ENCODE peak calls at places on chromosomes 3 and 15, in ten cellular contexts. M is activated naive CD4-positive, alpha-beta T cell treated with Interleukin-2 at 50 U/mL for 16 hours; W is NCI-H345; A is RWPE2; U is A549; N is H9; O is activated T-cell treated with anti-CD3 and anti-CD28 coated beads, Interleukin-2, amount 50 U/mL, for 4 hours; R is body of pancreas; H is vagina; Z is AG08396. J is an unnamed sample.

GRCh38 chr3:191244242-191244867 is 45.3 kb downstream of the OSTN start:
- DNase-seq in A (no peak), R (no peak), W (no peak), O (no peak), Z (no peak), H (no peak), N (no peak), M (no peak), U (peak), J (peak)

GRCh38 chr15:69793436-69793782 is 304.3 kb downstream of the TLE3 start:
- DNase-seq in U (no peak), H (peak), W (no peak), O (no peak), Z (no peak), A (no peak), R (no peak), M (no peak), N (no peak), J (no peak)

GRCh38 chr3:111314146-111314873 is 227.7 kb upstream of the CD96 start:
- DNase-seq in H (no peak), W (no peak), R (peak), U (no peak), N (no peak), M (no peak), A (no peak), O (no peak), Z (no peak), J (no peak)

GRCh38 chr3:110895054-110895453 is 176.6 kb upstream of the NECTIN3 start:
- DNase-seq in U (no peak), R (no peak), W (no peak), M (no peak), N (no peak), O (no peak), Z (no peak), H (no peak), A (no peak), J (no peak)

GRCh38 chr3:189727191-189727590 is 96.0 kb downstream of the TP63 start:
- DNase-seq in Z (no peak), N (no peak), H (no peak), W (no peak), O (no peak), U (no peak), A (no peak), M (no peak), R (no peak), J (no peak)

GRCh38 chr3:169769287-169770181 is at the start of gene ACTRT3:
- DNase-seq in M (peak), A (peak), N (peak), H (no peak), W (no peak), R (peak), U (peak), Z (peak), O (peak), J (peak)

GRCh38 chr3:190701096-190701532 is 161.4 kb downstream of the GMNC start:
- DNase-seq in M (no peak), W (peak), N (peak), U (peak), A (no peak), Z (peak), H (no peak), R (peak), O (no peak), J (peak)

GRCh38 chr3:115074502-115074901 is 72.6 kb downstream of the ZBTB20 start:
- DNase-seq in U (no peak), W (no peak), Z (peak), H (no peak), R (no peak), O (no peak), M (no peak), A (no peak), N (no peak), J (no peak)

GRCh38 chr15:69637818-69638217 is 185.2 kb downstream of the RPLP1 start:
- DNase-seq in R (no peak), A (no peak), M (no peak), Z (no peak), U (no peak), O (no peak), H (peak), W (no peak), N (no peak), J (no peak)

GRCh38 chr3:156174229-156174847 is 54.0 kb downstream of the KCNAB1 start:
- DNase-seq in W (no peak), H (no peak), U (peak), M (no peak), O (no peak), R (no peak), N (no peak), Z (no peak), A (no peak), J (peak)

GRCh38 chr3:21839592-21839991 is 88.6 kb upstream of the ZNF385D start:
- DNase-seq in O (no peak), Z (peak), R (peak), A (no peak), H (no peak), U (peak), W (no peak), N (no peak), M (no peak), J (peak)

GRCh38 chr15:69017978-69018377 is 3.5 kb downstream of the NOX5 start:
- DNase-seq in U (no peak), N (no peak), M (no peak), Z (no peak), W (no peak), R (no peak), A (no peak), H (no peak), O (no peak), J (no peak)

GRCh38 chr3:14606663-14607339 is 44.8 kb upstream of the CCDC174 start:
- DNase-seq in W (no peak), N (no peak), H (no peak), U (no peak), M (no peak), Z (no peak), A (no peak), R (no peak), O (no peak), J (no peak)

GRCh38 chr15:48641416-48641815 is 4.1 kb downstream of the FBN1 start:
- DNase-seq in R (no peak), U (peak), M (no peak), O (no peak), A (no peak), Z (no peak), N (no peak), H (no peak), W (no peak), J (peak)

GRCh38 chr3:183050706-183051105 is 48.6 kb downstream of the MCCC1 start:
- DNase-seq in O (no peak), A (no peak), R (no peak), H (no peak), Z (no peak), N (no peak), M (no peak), U (no peak), W (no peak), J (no peak)

J was measured in ACHN.